ENCODE peak calls at places on chromosome 20, in four cellular contexts. X, J, P and Q are unnamed samples.

GRCh38 chr20:25065044-25065624 is 7.2 kb upstream of the ACSS1 start:
- DNase-seq in X (no peak), J (no peak), P (no peak), Q (no peak)

GRCh38 chr20:11676618-11677289 is 240.9 kb upstream of the BTBD3 start:
- DNase-seq in X (no peak), J (peak), P (peak), Q (peak)

GRCh38 chr20:1784586-1784985 is 110.6 kb upstream of the SIRPA start:
- DNase-seq in X (no peak), J (no peak), P (no peak), Q (no peak)

GRCh38 chr20:37535443-37536132 is 7.9 kb upstream of the BLCAP start:
- DNase-seq in X (no peak), J (no peak), P (no peak), Q (no peak)

GRCh38 chr20:10671221-10671849 is 2.5 kb downstream of the JAG1 start:
- DNase-seq in X (no peak), J (peak), P (peak), Q (peak)

GRCh38 chr20:10402938-10403593 is 31.0 kb downstream of the MKKS start:
- DNase-seq in X (no peak), J (no peak), P (no peak), Q (no peak)

GRCh38 chr20:61356171-61356570 is 104.1 kb downstream of the CDH4 start:
- DNase-seq in X (no peak), J (no peak), P (no peak), Q (no peak)

GRCh38 chr20:24337551-24337950 is 131.9 kb upstream of the SYNDIG1 start:
- DNase-seq in X (no peak), J (no peak), P (no peak), Q (no peak)

GRCh38 chr20:34639755-34640222 is 37.1 kb downstream of the PIGU start:
- DNase-seq in X (no peak), J (no peak), P (no peak), Q (no peak)

GRCh38 chr20:56628015-56628872 is 862 bp upstream of the TFAP2C start:
- DNase-seq in X (no peak), J (peak), P (no peak), Q (no peak)